ENCODE peak calls at places on chromosomes 3 and 15, in six cellular contexts. One of them, this sample, is unnamed.

GRCh38 chr15:88630141-88630721 is 8.6 kb upstream of the ISG20 start:
- DNase-seq in NCI-H1092: no peak
- DNase-seq in stomach: peak; percentile 59
- DNase-seq in HFF-Myc: no peak
- DNase-seq in activated T-helper 1 cell treated with Interleukin-2 at 50 U/mL for 16 hours: no peak
- DNase-seq in NCI-H2171 treated with DMSO at 0.1 percent for 48 hours: no peak
- DNase-seq in this sample: no peak

GRCh38 chr15:44971036-44971435 is 14.5 kb downstream of the TERB2 start:
- DNase-seq in NCI-H2171 treated with DMSO at 0.1 percent for 48 hours: peak; percentile 70
- DNase-seq in HFF-Myc: no peak
- DNase-seq in NCI-H1092: no peak
- DNase-seq in activated T-helper 1 cell treated with Interleukin-2 at 50 U/mL for 16 hours: no peak
- DNase-seq in stomach: no peak
- DNase-seq in this sample: no peak

GRCh38 chr15:22813844-22814243 is 24.6 kb upstream of the NIPA2 start:
- DNase-seq in HFF-Myc: no peak
- DNase-seq in stomach: no peak
- DNase-seq in NCI-H1092: no peak
- DNase-seq in activated T-helper 1 cell treated with Interleukin-2 at 50 U/mL for 16 hours: no peak
- DNase-seq in NCI-H2171 treated with DMSO at 0.1 percent for 48 hours: no peak
- DNase-seq in this sample: no peak

GRCh38 chr15:100230784-100231183 is 111.0 kb downstream of the ADAMTS17 start:
- DNase-seq in activated T-helper 1 cell treated with Interleukin-2 at 50 U/mL for 16 hours: no peak
- DNase-seq in HFF-Myc: no peak
- DNase-seq in NCI-H1092: peak; percentile 34
- DNase-seq in stomach: no peak
- DNase-seq in NCI-H2171 treated with DMSO at 0.1 percent for 48 hours: peak; percentile 3
- DNase-seq in this sample: no peak

GRCh38 chr15:64894395-64895056 is 17.2 kb upstream of the ANKDD1A start:
- DNase-seq in NCI-H1092: no peak
- DNase-seq in HFF-Myc: no peak
- DNase-seq in NCI-H2171 treated with DMSO at 0.1 percent for 48 hours: no peak
- DNase-seq in stomach: peak; percentile 61
- DNase-seq in activated T-helper 1 cell treated with Interleukin-2 at 50 U/mL for 16 hours: peak; percentile 84
- DNase-seq in this sample: peak; percentile 31

GRCh38 chr3:40299130-40299720 is 10.3 kb upstream of the EIF1B start:
- DNase-seq in HFF-Myc: no peak
- DNase-seq in stomach: no peak
- DNase-seq in activated T-helper 1 cell treated with Interleukin-2 at 50 U/mL for 16 hours: no peak
- DNase-seq in NCI-H1092: no peak
- DNase-seq in NCI-H2171 treated with DMSO at 0.1 percent for 48 hours: no peak
- DNase-seq in this sample: no peak

GRCh38 chr3:183253364-183253960 is 409 bp downstream of the B3GNT5 start:
- DNase-seq in NCI-H1092: no peak
- DNase-seq in HFF-Myc: no peak
- DNase-seq in activated T-helper 1 cell treated with Interleukin-2 at 50 U/mL for 16 hours: no peak
- DNase-seq in NCI-H2171 treated with DMSO at 0.1 percent for 48 hours: peak; percentile 9
- DNase-seq in stomach: peak; percentile 79
- DNase-seq in this sample: peak; percentile 25

GRCh38 chr3:193944161-193944884 is 191.6 kb upstream of the HES1 start:
- DNase-seq in stomach: no peak
- DNase-seq in NCI-H1092: no peak
- DNase-seq in HFF-Myc: no peak
- DNase-seq in NCI-H2171 treated with DMSO at 0.1 percent for 48 hours: no peak
- DNase-seq in activated T-helper 1 cell treated with Interleukin-2 at 50 U/mL for 16 hours: no peak
- DNase-seq in this sample: no peak

GRCh38 chr3:40120816-40121215 is 188.7 kb upstream of the EIF1B start:
- DNase-seq in activated T-helper 1 cell treated with Interleukin-2 at 50 U/mL for 16 hours: no peak
- DNase-seq in HFF-Myc: no peak
- DNase-seq in NCI-H2171 treated with DMSO at 0.1 percent for 48 hours: peak; percentile 53
- DNase-seq in stomach: no peak
- DNase-seq in NCI-H1092: no peak
- DNase-seq in this sample: no peak

GRCh38 chr3:59559721-59560514 is 510.1 kb upstream of the CFAP20DC start:
- DNase-seq in HFF-Myc: peak; percentile 49
- DNase-seq in NCI-H2171 treated with DMSO at 0.1 percent for 48 hours: peak; percentile 24
- DNase-seq in NCI-H1092: no peak
- DNase-seq in activated T-helper 1 cell treated with Interleukin-2 at 50 U/mL for 16 hours: no peak
- DNase-seq in stomach: no peak
- DNase-seq in this sample: no peak

GRCh38 chr15:72070817-72071447 is 47.0 kb downstream of the MYO9A start:
- DNase-seq in activated T-helper 1 cell treated with Interleukin-2 at 50 U/mL for 16 hours: no peak
- DNase-seq in NCI-H1092: no peak
- DNase-seq in stomach: no peak
- DNase-seq in NCI-H2171 treated with DMSO at 0.1 percent for 48 hours: no peak
- DNase-seq in HFF-Myc: no peak
- DNase-seq in this sample: no peak

GRCh38 chr3:38140326-38141172 is 2.1 kb downstream of the MYD88 start:
- DNase-seq in HFF-Myc: no peak
- DNase-seq in stomach: peak; percentile 21
- DNase-seq in NCI-H2171 treated with DMSO at 0.1 percent for 48 hours: no peak
- DNase-seq in activated T-helper 1 cell treated with Interleukin-2 at 50 U/mL for 16 hours: no peak
- DNase-seq in NCI-H1092: no peak
- DNase-seq in this sample: no peak

GRCh38 chr3:120093119-120093922 is 926 bp downstream of the GSK3B start:
- DNase-seq in NCI-H1092: no peak
- DNase-seq in NCI-H2171 treated with DMSO at 0.1 percent for 48 hours: peak; percentile 54
- DNase-seq in HFF-Myc: peak; percentile 39
- DNase-seq in activated T-helper 1 cell treated with Interleukin-2 at 50 U/mL for 16 hours: no peak
- DNase-seq in stomach: no peak
- DNase-seq in this sample: peak; percentile 3

GRCh38 chr3:190178779-190179178 is 58.1 kb upstream of the P3H2 start:
- DNase-seq in NCI-H2171 treated with DMSO at 0.1 percent for 48 hours: no peak
- DNase-seq in activated T-helper 1 cell treated with Interleukin-2 at 50 U/mL for 16 hours: no peak
- DNase-seq in HFF-Myc: no peak
- DNase-seq in NCI-H1092: no peak
- DNase-seq in stomach: no peak
- DNase-seq in this sample: no peak

GRCh38 chr3:171783086-171783485 is 27.2 kb downstream of the PLD1 start:
- DNase-seq in stomach: no peak
- DNase-seq in HFF-Myc: no peak
- DNase-seq in NCI-H1092: no peak
- DNase-seq in activated T-helper 1 cell treated with Interleukin-2 at 50 U/mL for 16 hours: no peak
- DNase-seq in NCI-H2171 treated with DMSO at 0.1 percent for 48 hours: no peak
- DNase-seq in this sample: no peak

GRCh38 chr15:90049030-90049429 is 47.9 kb downstream of the ZNF710 start:
- DNase-seq in activated T-helper 1 cell treated with Interleukin-2 at 50 U/mL for 16 hours: no peak
- DNase-seq in stomach: no peak
- DNase-seq in HFF-Myc: no peak
- DNase-seq in NCI-H1092: no peak
- DNase-seq in NCI-H2171 treated with DMSO at 0.1 percent for 48 hours: no peak
- DNase-seq in this sample: no peak

GRCh38 chr15:42804739-42805138 is 67.8 kb upstream of the CDAN1 start:
- DNase-seq in NCI-H2171 treated with DMSO at 0.1 percent for 48 hours: no peak
- DNase-seq in activated T-helper 1 cell treated with Interleukin-2 at 50 U/mL for 16 hours: no peak
- DNase-seq in NCI-H1092: no peak
- DNase-seq in HFF-Myc: no peak
- DNase-seq in stomach: no peak
- DNase-seq in this sample: no peak

GRCh38 chr15:77959094-77959879 is 118.2 kb downstream of the TBC1D2B start:
- DNase-seq in activated T-helper 1 cell treated with Interleukin-2 at 50 U/mL for 16 hours: peak; percentile 55
- DNase-seq in NCI-H1092: peak; percentile 9
- DNase-seq in HFF-Myc: peak; percentile 41
- DNase-seq in NCI-H2171 treated with DMSO at 0.1 percent for 48 hours: peak; percentile 52
- DNase-seq in stomach: peak; percentile 83
- DNase-seq in this sample: peak; percentile 24

GRCh38 chr15:62483817-62484216 is 318.7 kb upstream of the C2CD4B start:
- DNase-seq in stomach: peak; percentile 40
- DNase-seq in HFF-Myc: no peak
- DNase-seq in activated T-helper 1 cell treated with Interleukin-2 at 50 U/mL for 16 hours: no peak
- DNase-seq in NCI-H1092: no peak
- DNase-seq in NCI-H2171 treated with DMSO at 0.1 percent for 48 hours: no peak
- DNase-seq in this sample: no peak

GRCh38 chr3:141498592-141499223 is 11.9 kb downstream of the RASA2 start:
- DNase-seq in HFF-Myc: no peak
- DNase-seq in stomach: peak; percentile 62
- DNase-seq in NCI-H1092: no peak
- DNase-seq in activated T-helper 1 cell treated with Interleukin-2 at 50 U/mL for 16 hours: peak; percentile 74
- DNase-seq in NCI-H2171 treated with DMSO at 0.1 percent for 48 hours: no peak
- DNase-seq in this sample: no peak

GRCh38 chr15:73991260-73991659 is 835 bp downstream of the STOML1 start:
- DNase-seq in HFF-Myc: no peak
- DNase-seq in stomach: no peak
- DNase-seq in NCI-H1092: peak; percentile 44
- DNase-seq in activated T-helper 1 cell treated with Interleukin-2 at 50 U/mL for 16 hours: no peak
- DNase-seq in NCI-H2171 treated with DMSO at 0.1 percent for 48 hours: no peak
- DNase-seq in this sample: no peak

GRCh38 chr3:102400142-102400541 is 34.7 kb upstream of the ZPLD1 start:
- DNase-seq in NCI-H2171 treated with DMSO at 0.1 percent for 48 hours: no peak
- DNase-seq in NCI-H1092: no peak
- DNase-seq in stomach: no peak
- DNase-seq in activated T-helper 1 cell treated with Interleukin-2 at 50 U/mL for 16 hours: no peak
- DNase-seq in HFF-Myc: peak; percentile 19
- DNase-seq in this sample: no peak

GRCh38 chr15:87944051-87944450 is 312.5 kb downstream of the NTRK3 start:
- DNase-seq in stomach: no peak
- DNase-seq in NCI-H1092: no peak
- DNase-seq in HFF-Myc: no peak
- DNase-seq in activated T-helper 1 cell treated with Interleukin-2 at 50 U/mL for 16 hours: no peak
- DNase-seq in NCI-H2171 treated with DMSO at 0.1 percent for 48 hours: no peak
- DNase-seq in this sample: no peak

GRCh38 chr15:99566157-99566900 is 545 bp downstream of the MEF2A start:
- DNase-seq in HFF-Myc: no peak
- DNase-seq in stomach: no peak
- DNase-seq in NCI-H2171 treated with DMSO at 0.1 percent for 48 hours: peak; percentile 28
- DNase-seq in activated T-helper 1 cell treated with Interleukin-2 at 50 U/mL for 16 hours: peak; percentile 0
- DNase-seq in NCI-H1092: no peak
- DNase-seq in this sample: no peak

GRCh38 chr3:166444756-166445155 is 607.5 kb upstream of the BCHE start:
- DNase-seq in NCI-H2171 treated with DMSO at 0.1 percent for 48 hours: no peak
- DNase-seq in HFF-Myc: no peak
- DNase-seq in NCI-H1092: no peak
- DNase-seq in activated T-helper 1 cell treated with Interleukin-2 at 50 U/mL for 16 hours: no peak
- DNase-seq in stomach: no peak
- DNase-seq in this sample: no peak

GRCh38 chr15:76336254-76337046 is at the start of gene ISL2:
- DNase-seq in NCI-H2171 treated with DMSO at 0.1 percent for 48 hours: no peak
- DNase-seq in activated T-helper 1 cell treated with Interleukin-2 at 50 U/mL for 16 hours: no peak
- DNase-seq in NCI-H1092: no peak
- DNase-seq in HFF-Myc: peak; percentile 90
- DNase-seq in stomach: peak; percentile 67
- DNase-seq in this sample: peak; percentile 56

GRCh38 chr15:63327648-63328421 is 50.4 kb downstream of the APH1B start:
- DNase-seq in activated T-helper 1 cell treated with Interleukin-2 at 50 U/mL for 16 hours: no peak
- DNase-seq in NCI-H2171 treated with DMSO at 0.1 percent for 48 hours: no peak
- DNase-seq in stomach: no peak
- DNase-seq in HFF-Myc: no peak
- DNase-seq in NCI-H1092: no peak
- DNase-seq in this sample: no peak

GRCh38 chr3:188407158-188407880 is 253.4 kb downstream of the LPP start:
- DNase-seq in activated T-helper 1 cell treated with Interleukin-2 at 50 U/mL for 16 hours: no peak
- DNase-seq in stomach: no peak
- DNase-seq in NCI-H2171 treated with DMSO at 0.1 percent for 48 hours: peak; percentile 14
- DNase-seq in NCI-H1092: no peak
- DNase-seq in HFF-Myc: no peak
- DNase-seq in this sample: no peak

GRCh38 chr3:153856932-153857331 is 264.3 kb upstream of the ARHGEF26 start:
- DNase-seq in activated T-helper 1 cell treated with Interleukin-2 at 50 U/mL for 16 hours: no peak
- DNase-seq in NCI-H1092: no peak
- DNase-seq in NCI-H2171 treated with DMSO at 0.1 percent for 48 hours: no peak
- DNase-seq in HFF-Myc: no peak
- DNase-seq in stomach: no peak
- DNase-seq in this sample: no peak

This sample was measured in anterior cingulate cortex.